ENCODE peak calls at places on chromosomes 11 and 22, in eight cellular contexts. R, D, M, O, W, C, A and P are unnamed samples.

GRCh38 chr11:61810671-61811175 is 6.1 kb downstream of the FADS1 start:
- DNase-seq in R (no peak), D (no peak), M (peak), O (no peak), W (no peak), C (no peak), A (no peak), P (no peak)

GRCh38 chr11:119486691-119487259 is 63.8 kb upstream of the THY1 start:
- DNase-seq in R (peak), D (no peak), M (no peak), O (no peak), W (no peak), C (no peak), A (no peak), P (no peak)

GRCh38 chr11:118957549-118957948 is 1.5 kb downstream of the UPK2 start:
- DNase-seq in R (no peak), D (no peak), M (peak), O (no peak), W (no peak), C (no peak), A (peak), P (no peak)

GRCh38 chr11:86126862-86127261 is 58.0 kb upstream of the PICALM start:
- DNase-seq in R (no peak), D (no peak), M (no peak), O (no peak), W (no peak), C (no peak), A (no peak), P (no peak)

GRCh38 chr22:35411112-35411511 is 11.2 kb downstream of the MCM5 start:
- DNase-seq in R (no peak), D (no peak), M (peak), O (no peak), W (no peak), C (no peak), A (peak), P (no peak)

GRCh38 chr11:94183886-94184264 is 55.2 kb downstream of the PANX1 start:
- DNase-seq in R (no peak), D (peak), M (no peak), O (peak), W (peak), C (peak), A (peak), P (peak)

GRCh38 chr11:120564573-120565301 is 53.2 kb downstream of the GRIK4 start:
- DNase-seq in R (no peak), D (peak), M (peak), O (peak), W (peak), C (peak), A (peak), P (peak)

GRCh38 chr22:40595497-40596234 is 40.9 kb downstream of the MRTFA start:
- DNase-seq in R (no peak), D (no peak), M (no peak), O (no peak), W (no peak), C (no peak), A (no peak), P (no peak)

GRCh38 chr11:9974375-9974774 is 310.5 kb downstream of the SWAP70 start:
- DNase-seq in R (no peak), D (no peak), M (no peak), O (no peak), W (no peak), C (no peak), A (no peak), P (no peak)

GRCh38 chr22:40323681-40324083 is 22.6 kb upstream of the ADSL start:
- DNase-seq in R (no peak), D (no peak), M (no peak), O (no peak), W (no peak), C (peak), A (no peak), P (no peak)

GRCh38 chr11:66720899-66721470 is 8.0 kb downstream of the SPTBN2 start:
- DNase-seq in R (no peak), D (no peak), M (no peak), O (no peak), W (no peak), C (no peak), A (no peak), P (no peak)

GRCh38 chr11:83403990-83404389 is 117.8 kb upstream of the CCDC90B start:
- DNase-seq in R (no peak), D (no peak), M (no peak), O (no peak), W (no peak), C (no peak), A (no peak), P (no peak)

GRCh38 chr22:49948573-49948957 is 12.0 kb upstream of the PIM3 start:
- DNase-seq in R (no peak), D (no peak), M (no peak), O (no peak), W (no peak), C (no peak), A (peak), P (no peak)
- H3K4me3 ChIP-seq in R (peak), D (no peak), M (no peak), O (no peak), W (no peak), C (no peak), A (peak), P (peak)

GRCh38 chr11:110087820-110088534 is 5.2 kb upstream of the ZC3H12C start:
- DNase-seq in R (no peak), D (no peak), M (no peak), O (peak), W (no peak), C (no peak), A (no peak), P (no peak)
- H3K4me3 ChIP-seq in R (no peak), D (no peak), M (no peak), O (no peak), W (no peak), C (no peak), A (no peak), P (no peak)

GRCh38 chr11:115701284-115701875 is 197.2 kb upstream of the CADM1 start:
- DNase-seq in R (no peak), D (no peak), M (no peak), O (no peak), W (no peak), C (no peak), A (no peak), P (no peak)
- H3K4me3 ChIP-seq in R (no peak), D (no peak), M (no peak), O (no peak), W (no peak), C (no peak), A (no peak), P (no peak)

GRCh38 chr11:73312806-73313403 is 4.8 kb downstream of the ARHGEF17 start:
- DNase-seq in R (no peak), D (no peak), M (no peak), O (peak), W (no peak), C (no peak), A (no peak), P (no peak)
- H3K4me3 ChIP-seq in R (no peak), D (peak), M (peak), O (peak), W (peak), C (peak), A (peak), P (peak)

GRCh38 chr11:8809185-8809584 is 101.8 kb upstream of the AKIP1 start:
- DNase-seq in R (no peak), D (no peak), M (no peak), O (no peak), W (no peak), C (no peak), A (no peak), P (no peak)

GRCh38 chr11:8809605-8810272 is 101.2 kb upstream of the AKIP1 start:
- DNase-seq in R (no peak), D (no peak), M (no peak), O (no peak), W (no peak), C (no peak), A (no peak), P (no peak)

GRCh38 chr11:8806974-8807373 is 104.0 kb upstream of the AKIP1 start:
- DNase-seq in R (no peak), D (peak), M (no peak), O (no peak), W (no peak), C (no peak), A (no peak), P (no peak)

GRCh38 chr11:8808226-8808585 is 102.8 kb upstream of the AKIP1 start:
- DNase-seq in R (no peak), D (no peak), M (no peak), O (no peak), W (no peak), C (no peak), A (no peak), P (no peak)

GRCh38 chr11:8807544-8808225 is 103.3 kb upstream of the AKIP1 start:
- DNase-seq in R (no peak), D (peak), M (no peak), O (no peak), W (no peak), C (no peak), A (no peak), P (no peak)
- H3K4me3 ChIP-seq in R (peak), D (peak), M (no peak), O (peak), W (no peak), C (no peak), A (no peak), P (peak)

DNA sequence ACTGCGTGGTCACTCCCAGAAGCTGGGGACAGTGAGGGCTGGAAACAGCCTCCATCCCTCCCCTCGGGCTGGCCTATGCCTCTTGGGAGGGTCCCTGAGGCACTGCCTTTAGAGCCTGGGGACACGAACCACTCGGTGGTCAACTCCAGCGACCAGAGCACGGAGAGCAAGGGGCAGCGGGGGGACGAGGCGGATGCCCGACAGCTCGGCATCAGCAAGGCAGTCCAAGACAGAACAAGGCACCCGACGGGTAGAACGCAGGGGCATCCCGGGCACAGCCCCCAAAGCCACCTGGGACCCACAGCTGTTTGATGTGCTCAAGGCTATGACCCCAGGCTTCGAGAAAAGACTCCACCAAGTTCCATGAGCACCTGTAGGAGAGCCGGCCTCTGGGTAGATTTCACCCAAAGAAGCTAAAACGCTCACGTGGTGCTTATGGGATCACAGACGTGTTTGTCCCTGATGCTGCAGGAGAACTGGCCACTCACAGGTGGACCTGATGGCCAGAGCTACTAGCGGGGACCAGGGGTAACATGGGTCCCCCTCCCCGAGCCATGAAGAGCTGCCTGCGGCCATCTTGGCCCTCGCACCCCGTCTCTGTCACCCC is 510 bp upstream of the LSP1 start:
- DNase-seq in R (no peak), D (no peak), M (peak), O (no peak), W (no peak), C (no peak), A (peak), P (no peak)
- H3K4me3 ChIP-seq in R (no peak), D (no peak), M (no peak), O (no peak), W (no peak), C (no peak), A (no peak), P (peak)

GRCh38 chr11:72639475-72640375 is 34.5 kb downstream of the PDE2A start:
- DNase-seq in R (no peak), D (peak), M (peak), O (no peak), W (no peak), C (no peak), A (no peak), P (no peak)
- H3K4me3 ChIP-seq in R (no peak), D (peak), M (peak), O (no peak), W (peak), C (no peak), A (no peak), P (peak)